ENCODE peak calls at places on chromosome 3, in five cellular contexts. A is mesenchymal stem cell, Q is neuronal stem cell, S is H1, M is H9. Z is an unnamed sample.

GRCh38 chr3:187738400-187739124 is 6.7 kb downstream of the BCL6 start:
- DNase-seq in A (peak; percentile 95), Q (peak; percentile 88), S (peak; percentile 85), M (peak; percentile 89), Z (peak; percentile 94)

GRCh38 chr3:150421799-150422548 is 13.9 kb downstream of the TSC22D2 start:
- DNase-seq in A (peak; percentile 36), Q (no peak), S (no peak), M (no peak), Z (no peak)

GRCh38 chr3:102237838-102238237 is 197.0 kb upstream of the ZPLD1 start:
- DNase-seq in A (no peak), Q (no peak), S (no peak), M (no peak), Z (no peak)

GRCh38 chr3:59127071-59127470 is 77.2 kb upstream of the CFAP20DC start:
- DNase-seq in A (peak; percentile 73), Q (no peak), S (no peak), M (no peak), Z (no peak)

GRCh38 chr3:61663728-61664492 is 102.5 kb downstream of the PTPRG start:
- DNase-seq in A (peak; percentile 2), Q (no peak), S (peak; percentile 47), M (peak; percentile 58), Z (no peak)

GRCh38 chr3:183224581-183224980 is 28.5 kb upstream of the B3GNT5 start:
- DNase-seq in A (no peak), Q (no peak), S (no peak), M (no peak), Z (no peak)

GRCh38 chr3:49553690-49554634 is at the start of gene BSN:
- DNase-seq in A (peak; percentile 87), Q (peak; percentile 97), S (peak; percentile 97), M (peak; percentile 92), Z (peak; percentile 81)

GRCh38 chr3:134809412-134810051 is 14.5 kb downstream of the EPHB1 start:
- DNase-seq in A (no peak), Q (no peak), S (no peak), M (no peak), Z (no peak)

GRCh38 chr3:175526191-175526590 is 667.1 kb downstream of the NAALADL2 start:
- DNase-seq in A (no peak), Q (no peak), S (no peak), M (no peak), Z (peak; percentile 53)

GRCh38 chr3:12990306-12990705 is 82.9 kb downstream of the IQSEC1 start:
- DNase-seq in A (peak; percentile 62), Q (no peak), S (no peak), M (no peak), Z (peak; percentile 99)

GRCh38 chr3:36695769-36696137 is 68.6 kb downstream of the DCLK3 start:
- DNase-seq in A (no peak), Q (no peak), S (no peak), M (no peak), Z (no peak)

GRCh38 chr3:24156466-24156865 is 211.4 kb downstream of the NR1D2 start:
- DNase-seq in A (peak; percentile 77), Q (no peak), S (no peak), M (no peak), Z (peak; percentile 75)

GRCh38 chr3:181458857-181459256 is 252.9 kb upstream of the SOX2 start:
- DNase-seq in A (no peak), Q (no peak), S (no peak), M (no peak), Z (no peak)

GRCh38 chr3:52299815-52300611 is 12.4 kb downstream of the GLYCTK start:
- DNase-seq in A (peak; percentile 71), Q (no peak), S (peak; percentile 67), M (peak; percentile 61), Z (peak; percentile 29)

GRCh38 chr3:19688767-19689166 is 245.2 kb downstream of the EFHB start:
- DNase-seq in A (no peak), Q (no peak), S (no peak), M (no peak), Z (no peak)

DNA sequence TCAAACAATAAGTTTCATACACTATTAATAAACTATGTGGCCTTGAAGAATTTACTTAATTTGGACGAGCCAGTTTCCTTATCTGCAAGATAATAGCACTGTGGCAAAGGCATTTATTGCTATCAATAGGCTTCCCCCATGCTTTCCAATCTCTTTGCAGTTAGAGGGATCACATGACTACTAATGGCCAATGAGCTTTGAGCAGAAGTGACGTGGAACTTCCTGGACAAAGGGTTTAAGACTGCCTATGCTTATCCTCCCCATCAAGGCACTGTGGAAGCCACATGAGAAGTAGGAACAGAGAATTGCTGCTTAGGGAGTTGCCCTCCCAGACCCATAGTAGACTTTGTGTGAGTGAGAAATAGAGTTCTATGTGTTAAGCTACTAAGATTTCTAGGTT is 16.7 kb upstream of the ZMAT3 start:
- DNase-seq in A (no peak), Q (no peak), S (no peak), M (no peak), Z (no peak)
- H2BK12ac ChIP-seq in A (no peak overlapping the region), Q (no peak overlapping the region), S (no peak overlapping the region), M (no peak overlapping the region), Z (no peak overlapping the region)

GRCh38 chr3:71061037-71061436 is 522.5 kb downstream of the FOXP1 start:
- DNase-seq in A (no peak), Q (no peak), S (no peak), M (no peak), Z (no peak)

GRCh38 chr3:71062920-71063767 is 520.4 kb downstream of the FOXP1 start:
- DNase-seq in A (peak; percentile 64), Q (no peak), S (no peak), M (no peak), Z (no peak)

GRCh38 chr3:71062037-71062919 is 521.2 kb downstream of the FOXP1 start:
- DNase-seq in A (peak; percentile 46), Q (no peak), S (no peak), M (no peak), Z (peak; percentile 23)

GRCh38 chr3:71060536-71060935 is 523.0 kb downstream of the FOXP1 start:
- DNase-seq in A (no peak), Q (no peak), S (no peak), M (no peak), Z (no peak)

GRCh38 chr3:71061581-71061980 is 521.9 kb downstream of the FOXP1 start:
- DNase-seq in A (no peak), Q (no peak), S (no peak), M (no peak), Z (no peak)
- H3K4ac ChIP-seq in A (no peak overlapping the region), Q (no peak overlapping the region), S (no peak overlapping the region), M (no peak overlapping the region), Z (no peak overlapping the region)

GRCh38 chr3:123695152-123695551 is 110.3 kb upstream of the HACD2 start:
- DNase-seq in A (peak; percentile 53), Q (no peak), S (no peak), M (no peak), Z (peak; percentile 26)
- H3K18ac ChIP-seq in A (peak overlapping the region; percentile 93), Q (peak overlapping the region; percentile 24), S (no peak overlapping the region), M (no peak overlapping the region), Z (peak overlapping the region; percentile 79)

GRCh38 chr3:28933337-28933736 is 347.5 kb upstream of the RBMS3 start:
- DNase-seq in A (no peak), Q (no peak), S (no peak), M (no peak), Z (no peak)

GRCh38 chr3:28934135-28934813 is 346.6 kb upstream of the RBMS3 start:
- DNase-seq in A (no peak), Q (no peak), S (no peak), M (no peak), Z (no peak)

GRCh38 chr3:28935141-28935540 is 345.7 kb upstream of the RBMS3 start:
- DNase-seq in A (no peak), Q (no peak), S (no peak), M (no peak), Z (no peak)

GRCh38 chr3:28940530-28940929 is 340.3 kb upstream of the RBMS3 start:
- DNase-seq in A (peak; percentile 90), Q (no peak), S (no peak), M (no peak), Z (no peak)

GRCh38 chr3:28936154-28936553 is 344.7 kb upstream of the RBMS3 start:
- DNase-seq in A (no peak), Q (no peak), S (no peak), M (no peak), Z (no peak)
- H2BK12ac ChIP-seq in A (no peak overlapping the region), Q (no peak overlapping the region), S (no peak overlapping the region), M (no peak overlapping the region), Z (no peak overlapping the region)

DNA sequence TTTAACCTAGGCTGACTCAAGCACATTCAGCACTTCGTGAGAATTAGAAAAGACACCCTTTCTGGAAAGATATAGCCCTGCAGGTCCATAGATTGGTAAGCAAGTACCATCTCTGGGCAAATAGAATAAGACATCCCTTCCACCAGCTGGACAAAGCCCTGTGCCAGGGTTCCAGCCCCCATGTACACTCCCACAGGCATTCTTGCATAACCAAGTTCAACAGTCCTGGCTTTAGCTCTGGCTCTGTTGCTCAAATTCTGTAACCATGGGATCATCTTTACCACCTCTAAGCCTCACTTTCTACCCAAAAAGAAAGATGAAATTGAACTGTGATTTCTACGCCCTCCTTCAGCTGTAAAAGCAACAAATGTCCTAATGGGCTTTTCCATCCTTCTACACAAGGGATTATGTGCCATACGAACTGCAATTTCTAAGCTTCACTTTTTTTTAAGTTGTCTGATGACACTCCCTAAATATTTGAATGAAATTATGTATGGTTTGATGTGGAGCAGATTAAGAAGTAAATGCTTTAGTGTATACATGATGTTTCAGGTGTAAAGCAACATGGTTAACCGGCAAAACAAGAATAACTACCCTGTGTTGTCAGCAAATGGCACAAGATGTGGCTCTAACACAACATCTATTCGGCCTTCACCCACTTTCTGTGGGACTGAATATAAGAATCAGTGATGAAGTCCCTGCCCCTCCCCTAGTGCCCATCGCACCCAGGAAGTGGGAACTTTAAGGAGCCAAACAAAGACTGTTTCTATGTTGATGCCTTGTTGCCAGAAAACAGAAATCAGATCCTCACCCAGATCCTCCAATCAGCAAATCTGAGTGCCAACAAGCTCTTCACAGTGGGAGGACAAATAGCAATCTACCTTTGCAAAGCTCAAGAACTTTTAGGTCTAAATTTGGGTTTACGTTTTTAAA is 165.7 kb downstream of the P3H2 start:
- DNase-seq in A (no peak), Q (no peak), S (no peak), M (no peak), Z (peak; percentile 51)
- H3K4ac ChIP-seq in A (no peak overlapping the region), Q (no peak overlapping the region), S (no peak overlapping the region), M (no peak overlapping the region), Z (no peak overlapping the region)

DNA sequence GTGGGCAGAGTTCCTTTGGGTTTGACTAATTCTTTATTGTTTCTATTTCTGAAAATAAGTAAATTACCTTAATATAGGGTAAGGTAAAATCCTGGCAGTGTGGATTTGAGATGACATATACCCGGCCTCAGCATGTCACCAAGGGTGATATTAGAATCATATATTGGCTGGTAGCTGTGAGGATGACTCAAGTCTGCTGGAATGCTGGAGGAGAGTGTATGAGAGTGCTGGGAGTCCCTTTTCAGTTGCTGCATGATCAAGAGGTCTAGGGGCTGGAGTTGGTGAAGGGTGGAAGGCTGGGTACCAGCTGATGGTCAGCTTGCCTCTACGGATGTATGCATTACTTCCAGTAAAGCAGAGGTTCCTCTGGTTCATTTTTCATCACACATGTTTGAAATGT is 40.5 kb downstream of the SLC25A26 start:
- DNase-seq in A (peak; percentile 15), Q (no peak), S (no peak), M (no peak), Z (no peak)
- H3K18ac ChIP-seq in A (no peak overlapping the region), Q (no peak overlapping the region), S (no peak overlapping the region), M (no peak overlapping the region), Z (no peak overlapping the region)

GRCh38 chr3:106184540-106185457 is 316.0 kb upstream of the CBLB start:
- DNase-seq in A (no peak), Q (no peak), S (no peak), M (no peak), Z (no peak)
- H2BK12ac ChIP-seq in A (no peak overlapping the region), Q (no peak overlapping the region), S (no peak overlapping the region), M (no peak overlapping the region), Z (no peak overlapping the region)